ENCODE peak calls at places on chromosomes 4 and X, in seven cellular contexts. One of them, this sample, is unnamed.

GRCh38 chr4:87493147-87493546 is 36.0 kb downstream of the SPARCL1 start:
- DNase-seq in prostate gland: no peak
- DNase-seq in pancreas: no peak
- DNase-seq in colonic mucosa: no peak
- DNase-seq in nephron progenitor cell: no peak
- DNase-seq in CD8-positive, alpha-beta T cell: no peak
- DNase-seq in heart left ventricle: no peak
- DNase-seq in this sample: no peak

GRCh38 chr4:118352843-118353373 is at the start of gene PRSS12:
- DNase-seq in prostate gland: peak
- DNase-seq in pancreas: peak
- DNase-seq in colonic mucosa: peak
- DNase-seq in nephron progenitor cell: peak
- DNase-seq in CD8-positive, alpha-beta T cell: peak
- DNase-seq in heart left ventricle: peak
- DNase-seq in this sample: peak

GRCh38 chrX:154727418-154728323 is 23.2 kb downstream of the GAB3 start:
- DNase-seq in prostate gland: no peak
- DNase-seq in pancreas: no peak
- DNase-seq in colonic mucosa: no peak
- DNase-seq in nephron progenitor cell: no peak
- DNase-seq in CD8-positive, alpha-beta T cell: no peak
- DNase-seq in heart left ventricle: peak
- DNase-seq in this sample: no peak

GRCh38 chr4:54568184-54568583 is 89.6 kb upstream of the KIT start:
- DNase-seq in prostate gland: no peak
- DNase-seq in pancreas: no peak
- DNase-seq in colonic mucosa: no peak
- DNase-seq in nephron progenitor cell: no peak
- DNase-seq in CD8-positive, alpha-beta T cell: no peak
- DNase-seq in heart left ventricle: no peak
- DNase-seq in this sample: no peak

GRCh38 chr4:86506591-86506990 is 87.5 kb upstream of the PTPN13 start:
- DNase-seq in prostate gland: no peak
- DNase-seq in pancreas: no peak
- DNase-seq in colonic mucosa: no peak
- DNase-seq in nephron progenitor cell: peak
- DNase-seq in CD8-positive, alpha-beta T cell: no peak
- DNase-seq in heart left ventricle: no peak
- DNase-seq in this sample: no peak

GRCh38 chrX:19810809-19811208 is 76.6 kb downstream of the SH3KBP1 start:
- DNase-seq in prostate gland: no peak
- DNase-seq in pancreas: no peak
- DNase-seq in colonic mucosa: no peak
- DNase-seq in nephron progenitor cell: no peak
- DNase-seq in CD8-positive, alpha-beta T cell: no peak
- DNase-seq in heart left ventricle: no peak
- DNase-seq in this sample: no peak

GRCh38 chr4:89836897-89837384 is at the start of gene SNCA:
- DNase-seq in prostate gland: peak
- DNase-seq in pancreas: peak
- DNase-seq in colonic mucosa: peak
- DNase-seq in nephron progenitor cell: peak
- DNase-seq in CD8-positive, alpha-beta T cell: peak
- DNase-seq in heart left ventricle: peak
- DNase-seq in this sample: peak

GRCh38 chr4:86441175-86441960 is 81.5 kb upstream of the MAPK10 start:
- DNase-seq in prostate gland: no peak
- DNase-seq in pancreas: no peak
- DNase-seq in colonic mucosa: no peak
- DNase-seq in nephron progenitor cell: no peak
- DNase-seq in CD8-positive, alpha-beta T cell: no peak
- DNase-seq in heart left ventricle: no peak
- DNase-seq in this sample: peak

GRCh38 chr4:7924163-7924562 is 15.5 kb downstream of the AFAP1 start:
- DNase-seq in prostate gland: no peak
- DNase-seq in pancreas: no peak
- DNase-seq in colonic mucosa: no peak
- DNase-seq in nephron progenitor cell: no peak
- DNase-seq in CD8-positive, alpha-beta T cell: no peak
- DNase-seq in heart left ventricle: no peak
- DNase-seq in this sample: no peak

GRCh38 chr4:147361726-147362125 is 119.2 kb upstream of the EDNRA start:
- DNase-seq in prostate gland: no peak
- DNase-seq in pancreas: no peak
- DNase-seq in colonic mucosa: peak
- DNase-seq in nephron progenitor cell: no peak
- DNase-seq in CD8-positive, alpha-beta T cell: no peak
- DNase-seq in heart left ventricle: peak
- DNase-seq in this sample: no peak

GRCh38 chrX:9110808-9111207 is 76.9 kb upstream of the FAM9B start:
- DNase-seq in prostate gland: no peak
- DNase-seq in pancreas: no peak
- DNase-seq in colonic mucosa: no peak
- DNase-seq in nephron progenitor cell: no peak
- DNase-seq in CD8-positive, alpha-beta T cell: no peak
- DNase-seq in heart left ventricle: no peak
- DNase-seq in this sample: no peak

GRCh38 chrX:74178536-74178935 is 125.4 kb upstream of the ZCCHC13 start:
- DNase-seq in prostate gland: no peak
- DNase-seq in pancreas: no peak
- DNase-seq in colonic mucosa: no peak
- DNase-seq in nephron progenitor cell: peak
- DNase-seq in CD8-positive, alpha-beta T cell: no peak
- DNase-seq in heart left ventricle: no peak
- DNase-seq in this sample: no peak

GRCh38 chr4:148425327-148426110 is 16.7 kb downstream of the NR3C2 start:
- DNase-seq in prostate gland: no peak
- DNase-seq in pancreas: no peak
- DNase-seq in colonic mucosa: no peak
- DNase-seq in nephron progenitor cell: no peak
- DNase-seq in CD8-positive, alpha-beta T cell: no peak
- DNase-seq in heart left ventricle: no peak
- DNase-seq in this sample: no peak

GRCh38 chr4:105859233-105859632 is 36.0 kb upstream of the NPNT start:
- DNase-seq in prostate gland: no peak
- DNase-seq in pancreas: no peak
- DNase-seq in colonic mucosa: no peak
- DNase-seq in nephron progenitor cell: no peak
- DNase-seq in CD8-positive, alpha-beta T cell: no peak
- DNase-seq in heart left ventricle: no peak
- DNase-seq in this sample: no peak

GRCh38 chr4:64582492-64582891 is 173.2 kb upstream of the TECRL start:
- DNase-seq in prostate gland: no peak
- DNase-seq in pancreas: no peak
- DNase-seq in colonic mucosa: no peak
- DNase-seq in nephron progenitor cell: no peak
- DNase-seq in CD8-positive, alpha-beta T cell: no peak
- DNase-seq in heart left ventricle: no peak
- DNase-seq in this sample: no peak

GRCh38 chr4:64581422-64581821 is 172.2 kb upstream of the TECRL start:
- DNase-seq in prostate gland: no peak
- DNase-seq in pancreas: no peak
- DNase-seq in colonic mucosa: no peak
- DNase-seq in nephron progenitor cell: no peak
- DNase-seq in CD8-positive, alpha-beta T cell: no peak
- DNase-seq in heart left ventricle: no peak
- DNase-seq in this sample: no peak

GRCh38 chr4:64588507-64588906 is 179.3 kb upstream of the TECRL start:
- DNase-seq in prostate gland: no peak
- DNase-seq in pancreas: no peak
- DNase-seq in colonic mucosa: no peak
- DNase-seq in nephron progenitor cell: no peak
- DNase-seq in CD8-positive, alpha-beta T cell: no peak
- DNase-seq in heart left ventricle: no peak
- DNase-seq in this sample: no peak

GRCh38 chr4:64584125-64584524 is 174.9 kb upstream of the TECRL start:
- DNase-seq in prostate gland: no peak
- DNase-seq in pancreas: no peak
- DNase-seq in colonic mucosa: no peak
- DNase-seq in nephron progenitor cell: no peak
- DNase-seq in CD8-positive, alpha-beta T cell: no peak
- DNase-seq in heart left ventricle: no peak
- DNase-seq in this sample: no peak

DNA sequence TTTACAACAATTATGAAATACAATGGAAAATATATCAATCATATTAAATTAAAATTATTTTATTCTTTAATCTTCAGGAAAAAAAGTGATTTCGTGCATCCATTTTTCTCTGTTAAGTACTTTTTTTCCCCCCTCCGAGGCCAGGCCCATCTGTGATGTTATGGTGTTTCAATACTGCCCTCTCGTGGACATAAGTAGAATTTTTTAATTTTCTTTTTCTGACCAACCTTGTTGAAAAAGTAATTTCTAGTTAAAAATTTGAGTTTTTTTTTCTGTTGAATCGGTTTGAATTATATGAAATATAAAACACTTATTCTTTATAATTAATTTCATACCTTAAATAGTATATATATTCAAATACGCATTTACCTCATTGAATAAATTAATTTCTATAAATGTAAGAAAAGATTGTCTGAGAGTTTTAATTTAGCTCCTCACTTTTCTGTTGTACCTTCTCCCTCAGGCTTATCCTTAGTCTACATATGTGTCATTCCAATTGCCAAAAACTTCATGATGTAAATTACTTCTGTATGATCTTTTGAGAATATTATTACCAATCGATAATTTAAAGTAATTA is 175.8 kb upstream of the TECRL start:
- DNase-seq in prostate gland: no peak
- DNase-seq in pancreas: no peak
- DNase-seq in colonic mucosa: no peak
- DNase-seq in nephron progenitor cell: peak
- DNase-seq in CD8-positive, alpha-beta T cell: no peak
- DNase-seq in heart left ventricle: no peak
- DNase-seq in this sample: peak
- TF ChIP-seq CTCF in prostate gland: peak
- TF ChIP-seq CTCF in pancreas: no peak
- TF ChIP-seq CTCF in colonic mucosa: peak
- TF ChIP-seq CTCF in nephron progenitor cell: peak
- TF ChIP-seq CTCF in CD8-positive, alpha-beta T cell: peak
- TF ChIP-seq CTCF in heart left ventricle: peak
- TF ChIP-seq CTCF in this sample: peak

GRCh38 chr4:26719954-26720552 is 136.2 kb downstream of the TBC1D19 start:
- DNase-seq in prostate gland: no peak
- DNase-seq in pancreas: no peak
- DNase-seq in colonic mucosa: no peak
- DNase-seq in nephron progenitor cell: no peak
- DNase-seq in CD8-positive, alpha-beta T cell: no peak
- DNase-seq in heart left ventricle: no peak
- DNase-seq in this sample: no peak
- TF ChIP-seq CTCF in prostate gland: peak
- TF ChIP-seq CTCF in pancreas: peak
- TF ChIP-seq CTCF in colonic mucosa: peak
- TF ChIP-seq CTCF in nephron progenitor cell: peak
- TF ChIP-seq CTCF in CD8-positive, alpha-beta T cell: peak
- TF ChIP-seq CTCF in heart left ventricle: peak
- TF ChIP-seq CTCF in this sample: no peak

DNA sequence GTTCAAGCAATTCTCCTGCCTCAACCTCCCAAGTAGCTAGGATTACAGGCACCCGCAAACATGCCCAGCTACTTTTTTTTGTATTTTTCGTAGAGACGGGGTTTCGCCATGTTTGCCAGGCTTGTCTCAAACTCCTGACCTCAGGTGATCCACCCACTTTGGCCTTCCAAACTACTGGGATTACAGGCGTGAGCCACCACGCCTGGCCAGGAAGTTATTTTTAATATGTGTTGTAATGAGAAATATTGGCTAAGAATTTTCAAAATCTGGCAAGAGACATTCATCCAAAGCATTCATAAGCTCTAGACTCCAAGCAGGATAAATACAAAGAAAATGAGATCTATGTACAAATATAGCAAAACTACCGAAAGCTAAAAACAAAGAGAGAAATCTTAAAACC is 18.0 kb upstream of the METAP1 start:
- DNase-seq in prostate gland: no peak
- DNase-seq in pancreas: no peak
- DNase-seq in colonic mucosa: no peak
- DNase-seq in nephron progenitor cell: no peak
- DNase-seq in CD8-positive, alpha-beta T cell: no peak
- DNase-seq in heart left ventricle: no peak
- DNase-seq in this sample: no peak
- TF ChIP-seq CTCF in prostate gland: no peak
- TF ChIP-seq CTCF in pancreas: no peak
- TF ChIP-seq CTCF in colonic mucosa: no peak
- TF ChIP-seq CTCF in nephron progenitor cell: no peak
- TF ChIP-seq CTCF in CD8-positive, alpha-beta T cell: no peak
- TF ChIP-seq CTCF in heart left ventricle: no peak
- TF ChIP-seq CTCF in this sample: no peak

GRCh38 chr4:4866833-4867744 is 7.6 kb downstream of the MSX1 start:
- DNase-seq in prostate gland: no peak
- DNase-seq in pancreas: no peak
- DNase-seq in colonic mucosa: no peak
- DNase-seq in nephron progenitor cell: peak
- DNase-seq in CD8-positive, alpha-beta T cell: no peak
- DNase-seq in heart left ventricle: no peak
- DNase-seq in this sample: peak
- TF ChIP-seq CTCF in prostate gland: no peak
- TF ChIP-seq CTCF in pancreas: no peak
- TF ChIP-seq CTCF in colonic mucosa: no peak
- TF ChIP-seq CTCF in nephron progenitor cell: peak
- TF ChIP-seq CTCF in CD8-positive, alpha-beta T cell: no peak
- TF ChIP-seq CTCF in heart left ventricle: no peak
- TF ChIP-seq CTCF in this sample: no peak

DNA sequence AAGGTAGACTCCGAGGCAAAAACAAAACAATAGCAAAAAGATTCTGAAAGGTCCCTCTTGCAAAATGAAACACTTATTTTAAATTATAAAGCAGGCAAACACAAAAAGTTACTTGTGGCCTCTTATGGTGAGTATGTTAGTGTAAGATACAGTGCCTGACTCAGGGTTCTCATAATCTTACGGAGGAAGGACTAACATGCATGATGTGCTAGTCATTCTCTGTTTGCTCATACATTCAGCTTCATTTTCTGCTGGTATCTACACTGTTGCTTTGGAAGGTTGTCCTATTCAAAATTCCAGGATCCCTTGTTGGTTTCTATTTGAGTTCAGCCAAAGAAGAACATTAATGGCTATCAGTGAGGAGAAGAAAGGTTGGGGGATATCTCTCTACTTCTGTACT is 249.1 kb upstream of the FAM47A start:
- DNase-seq in prostate gland: no peak
- DNase-seq in pancreas: no peak
- DNase-seq in colonic mucosa: no peak
- DNase-seq in nephron progenitor cell: no peak
- DNase-seq in CD8-positive, alpha-beta T cell: no peak
- DNase-seq in heart left ventricle: no peak
- DNase-seq in this sample: no peak
- TF ChIP-seq CTCF in prostate gland: no peak
- TF ChIP-seq CTCF in pancreas: no peak
- TF ChIP-seq CTCF in colonic mucosa: no peak
- TF ChIP-seq CTCF in nephron progenitor cell: no peak
- TF ChIP-seq CTCF in CD8-positive, alpha-beta T cell: no peak
- TF ChIP-seq CTCF in heart left ventricle: no peak
- TF ChIP-seq CTCF in this sample: no peak

This sample was measured in GM20000.